ENCODE peak calls at places on chromosome 16, in five cellular contexts. T, P, S, N and F are unnamed samples.

GRCh38 chr16:89863741-89864391 is 9.5 kb upstream of the TCF25 start:
- DNase-seq in T (no peak), P (no peak), S (no peak), N (no peak), F (no peak)

GRCh38 chr16:73329363-73330306 is 281.7 kb upstream of the ZFHX3 start:
- DNase-seq in T (no peak), P (no peak), S (no peak), N (peak; percentile 60), F (no peak)

GRCh38 chr16:30697264-30698138 is 1.5 kb upstream of the SRCAP start:
- DNase-seq in T (peak; percentile 95), P (no peak), S (no peak), N (peak; percentile 98), F (no peak)

GRCh38 chr16:30185683-30186421 is 2.5 kb downstream of the CORO1A start:
- DNase-seq in T (no peak), P (peak; percentile 66), S (peak; percentile 43), N (peak; percentile 26), F (peak; percentile 73)

GRCh38 chr16:50498756-50499155 is 49.4 kb upstream of the NKD1 start:
- DNase-seq in T (no peak), P (no peak), S (no peak), N (no peak), F (no peak)

GRCh38 chr16:89052191-89052787 is 41.4 kb upstream of the ACSF3 start:
- DNase-seq in T (no peak), P (no peak), S (no peak), N (no peak), F (no peak)

GRCh38 chr16:2768403-2769089 is 8.5 kb downstream of the ELOB start:
- DNase-seq in T (no peak), P (no peak), S (no peak), N (no peak), F (no peak)

GRCh38 chr16:73056383-73056782 is 8.5 kb upstream of the ZFHX3 start:
- DNase-seq in T (no peak), P (no peak), S (no peak), N (peak; percentile 1), F (no peak)

GRCh38 chr16:28291651-28292626 is at the start of gene SBK1:
- DNase-seq in T (peak; percentile 91), P (peak; percentile 68), S (peak; percentile 71), N (peak; percentile 89), F (peak; percentile 81)

GRCh38 chr16:27526169-27526568 is 23.5 kb downstream of the GTF3C1 start:
- DNase-seq in T (no peak), P (no peak), S (no peak), N (no peak), F (peak; percentile 31)

GRCh38 chr16:75679366-75679765 is 2.6 kb upstream of the CPHXL2 start:
- DNase-seq in T (no peak), P (no peak), S (no peak), N (no peak), F (no peak)

GRCh38 chr16:48279199-48279598 is 31.9 kb upstream of the ABCC11 start:
- DNase-seq in T (no peak), P (no peak), S (no peak), N (peak; percentile 29), F (no peak)

GRCh38 chr16:81708459-81709368 is 70.4 kb upstream of the PLCG2 start:
- DNase-seq in T (no peak), P (peak; percentile 62), S (no peak), N (no peak), F (peak; percentile 82)

GRCh38 chr16:68346892-68347480 is 36.2 kb downstream of the PRMT7 start:
- DNase-seq in T (no peak), P (no peak), S (no peak), N (no peak), F (no peak)

GRCh38 chr16:12260647-12261262 is 284.2 kb downstream of the SNX29 start:
- DNase-seq in T (peak; percentile 69), P (no peak), S (no peak), N (peak; percentile 93), F (no peak)

GRCh38 chr16:27431773-27432599 is 30.0 kb downstream of the IL21R start:
- DNase-seq in T (peak; percentile 52), P (no peak), S (no peak), N (no peak), F (no peak)

GRCh38 chr16:802461-802860 is 1.9 kb upstream of the GNG13 start:
- DNase-seq in T (no peak), P (no peak), S (no peak), N (no peak), F (no peak)

GRCh38 chr16:63787014-63787413 is 1334.8 kb downstream of the CDH11 start:
- DNase-seq in T (no peak), P (no peak), S (no peak), N (peak; percentile 7), F (no peak)

GRCh38 chr16:19179890-19180490 is 11.9 kb downstream of the SYT17 start:
- DNase-seq in T (peak; percentile 63), P (peak; percentile 56), S (no peak), N (peak; percentile 82), F (peak; percentile 62)

GRCh38 chr16:80766798-80767197 is 37.6 kb downstream of the CDYL2 start:
- DNase-seq in T (no peak), P (no peak), S (no peak), N (no peak), F (no peak)

GRCh38 chr16:72961115-72961832 is 86.7 kb downstream of the ZFHX3 start:
- DNase-seq in T (peak; percentile 55), P (no peak), S (no peak), N (no peak), F (no peak)

GRCh38 chr16:70018254-70018653 is 67.1 kb downstream of the CLEC18A start:
- DNase-seq in T (no peak), P (no peak), S (no peak), N (peak; percentile 72), F (no peak)

GRCh38 chr16:1261131-1261917 is 5.5 kb downstream of the TPSD1 start:
- DNase-seq in T (no peak), P (no peak), S (no peak), N (peak; percentile 68), F (no peak)

GRCh38 chr16:31664683-31665482 is 137.2 kb downstream of the AHSP start:
- DNase-seq in T (no peak), P (no peak), S (no peak), N (no peak), F (no peak)

GRCh38 chr16:17723735-17724134 is 253.0 kb upstream of the XYLT1 start:
- DNase-seq in T (peak; percentile 27), P (no peak), S (no peak), N (no peak), F (no peak)

GRCh38 chr16:30985401-30986128 is 558 bp downstream of the HSD3B7 start:
- DNase-seq in T (peak; percentile 60), P (peak; percentile 79), S (no peak), N (peak; percentile 79), F (peak; percentile 97)

GRCh38 chr16:89574681-89575246 is 794 bp upstream of the CPNE7 start:
- DNase-seq in T (peak; percentile 93), P (no peak), S (no peak), N (peak; percentile 92), F (no peak)

GRCh38 chr16:4009177-4009576 is 107.1 kb downstream of the ADCY9 start:
- DNase-seq in T (no peak), P (no peak), S (no peak), N (no peak), F (no peak)

GRCh38 chr16:31005350-31006085 is 4.9 kb downstream of the STX1B start:
- DNase-seq in T (no peak), P (no peak), S (no peak), N (no peak), F (no peak)

GRCh38 chr16:27446721-27447120 is 44.7 kb downstream of the IL21R start:
- DNase-seq in T (no peak), P (no peak), S (peak; percentile 43), N (no peak), F (no peak)